ENCODE peak calls at places on chromosomes 11 and 22, in seven cellular contexts. One of them, this sample, is unnamed.

GRCh38 chr22:30806391-30806861 is 111.8 kb downstream of the OSBP2 start:
- DNase-seq in HEK293T: no peak
- DNase-seq in GDM1: no peak
- DNase-seq in CD4-positive, alpha-beta memory T cell: no peak
- DNase-seq in NCI-H1092: no peak
- DNase-seq in RWPE1: peak
- DNase-seq in stimulated activated CD8-positive, alpha-beta memory T cell treated with anti-CD3 and anti-CD28 coated beads, Interleukin-7, amount 100 ng/mL, for 1 hour: no peak
- DNase-seq in this sample: no peak

GRCh38 chr22:26828311-26828710 is 170.9 kb downstream of the MIAT start:
- DNase-seq in stimulated activated CD8-positive, alpha-beta memory T cell treated with anti-CD3 and anti-CD28 coated beads, Interleukin-7, amount 100 ng/mL, for 1 hour: no peak
- DNase-seq in NCI-H1092: no peak
- DNase-seq in CD4-positive, alpha-beta memory T cell: no peak
- DNase-seq in GDM1: no peak
- DNase-seq in RWPE1: no peak
- DNase-seq in HEK293T: no peak
- DNase-seq in this sample: no peak

GRCh38 chr11:59918494-59918893 is 19.7 kb upstream of the OOSP1 start:
- DNase-seq in CD4-positive, alpha-beta memory T cell: no peak
- DNase-seq in stimulated activated CD8-positive, alpha-beta memory T cell treated with anti-CD3 and anti-CD28 coated beads, Interleukin-7, amount 100 ng/mL, for 1 hour: no peak
- DNase-seq in RWPE1: no peak
- DNase-seq in NCI-H1092: no peak
- DNase-seq in GDM1: no peak
- DNase-seq in HEK293T: no peak
- DNase-seq in this sample: no peak

GRCh38 chr11:119067371-119068222 is at the start of gene VPS11:
- DNase-seq in CD4-positive, alpha-beta memory T cell: peak
- DNase-seq in RWPE1: peak
- DNase-seq in GDM1: peak
- DNase-seq in stimulated activated CD8-positive, alpha-beta memory T cell treated with anti-CD3 and anti-CD28 coated beads, Interleukin-7, amount 100 ng/mL, for 1 hour: peak
- DNase-seq in HEK293T: peak
- DNase-seq in NCI-H1092: peak
- DNase-seq in this sample: peak

GRCh38 chr11:76641905-76642304 is 28.6 kb downstream of the LRRC32 start:
- DNase-seq in GDM1: no peak
- DNase-seq in NCI-H1092: no peak
- DNase-seq in HEK293T: no peak
- DNase-seq in stimulated activated CD8-positive, alpha-beta memory T cell treated with anti-CD3 and anti-CD28 coated beads, Interleukin-7, amount 100 ng/mL, for 1 hour: no peak
- DNase-seq in RWPE1: no peak
- DNase-seq in CD4-positive, alpha-beta memory T cell: no peak
- DNase-seq in this sample: no peak

GRCh38 chr11:84227970-84228369 is 941.8 kb upstream of the CCDC90B start:
- DNase-seq in NCI-H1092: no peak
- DNase-seq in HEK293T: no peak
- DNase-seq in CD4-positive, alpha-beta memory T cell: no peak
- DNase-seq in GDM1: no peak
- DNase-seq in RWPE1: no peak
- DNase-seq in stimulated activated CD8-positive, alpha-beta memory T cell treated with anti-CD3 and anti-CD28 coated beads, Interleukin-7, amount 100 ng/mL, for 1 hour: no peak
- DNase-seq in this sample: no peak

GRCh38 chr11:64545605-64546004 is 45.4 kb upstream of the SLC22A12 start:
- DNase-seq in CD4-positive, alpha-beta memory T cell: no peak
- DNase-seq in RWPE1: peak
- DNase-seq in HEK293T: no peak
- DNase-seq in GDM1: no peak
- DNase-seq in NCI-H1092: no peak
- DNase-seq in stimulated activated CD8-positive, alpha-beta memory T cell treated with anti-CD3 and anti-CD28 coated beads, Interleukin-7, amount 100 ng/mL, for 1 hour: no peak
- DNase-seq in this sample: no peak

GRCh38 chr11:95231881-95232605 is 1.0 kb upstream of the SESN3 start:
- DNase-seq in NCI-H1092: peak
- DNase-seq in stimulated activated CD8-positive, alpha-beta memory T cell treated with anti-CD3 and anti-CD28 coated beads, Interleukin-7, amount 100 ng/mL, for 1 hour: peak
- DNase-seq in CD4-positive, alpha-beta memory T cell: peak
- DNase-seq in RWPE1: no peak
- DNase-seq in GDM1: no peak
- DNase-seq in HEK293T: peak
- DNase-seq in this sample: peak

GRCh38 chr11:26493616-26494015 is 78.4 kb downstream of the MUC15 start:
- DNase-seq in RWPE1: no peak
- DNase-seq in NCI-H1092: no peak
- DNase-seq in stimulated activated CD8-positive, alpha-beta memory T cell treated with anti-CD3 and anti-CD28 coated beads, Interleukin-7, amount 100 ng/mL, for 1 hour: no peak
- DNase-seq in HEK293T: no peak
- DNase-seq in GDM1: no peak
- DNase-seq in CD4-positive, alpha-beta memory T cell: no peak
- DNase-seq in this sample: no peak

This sample was measured in NCI-H2171.